ENCODE peak calls at places on chromosome 20, in seven cellular contexts. C, B, O, F, U, V and X are unnamed samples.

GRCh38 chr20:38125157-38126056 is 39.7 kb downstream of the TGM2 start:
- ATAC-seq in O (no peak), V (peak; percentile 18), C (peak; percentile 66), F (peak; percentile 90), B (peak; percentile 5), U (no peak), X (peak; percentile 37)

GRCh38 chr20:8547035-8547649 is 415.1 kb downstream of the PLCB1 start:
- ATAC-seq in V (peak; percentile 58), O (no peak), U (peak; percentile 41), B (no peak), C (no peak), F (no peak), X (no peak)

GRCh38 chr20:49484180-49485140 is 2.0 kb upstream of the KCNB1 start:
- ATAC-seq in C (peak; percentile 84), F (peak; percentile 91), U (peak; percentile 85), O (peak; percentile 94), B (peak; percentile 97), V (peak; percentile 73), X (peak; percentile 82)

GRCh38 chr20:38209054-38209675 is 44.1 kb upstream of the TGM2 start:
- ATAC-seq in O (no peak), V (peak; percentile 89), C (peak; percentile 21), F (no peak), U (peak; percentile 73), B (no peak), X (no peak)

GRCh38 chr20:59994697-59995122 is 36.5 kb downstream of the CDH26 start:
- ATAC-seq in C (no peak), V (peak; percentile 22), U (peak; percentile 58), B (no peak), F (no peak), O (no peak), X (peak; percentile 50)

GRCh38 chr20:54255157-54255556 is 47.3 kb downstream of the PFDN4 start:
- ATAC-seq in C (no peak), V (no peak), B (peak; percentile 35), U (no peak), F (no peak), O (no peak), X (no peak)

GRCh38 chr20:50227506-50227905 is 36.9 kb downstream of the CEBPB start:
- ATAC-seq in F (no peak), C (no peak), O (no peak), U (no peak), V (no peak), B (no peak), X (no peak)

GRCh38 chr20:40945754-40946451 is 82.7 kb upstream of the TOP1 start:
- ATAC-seq in F (peak; percentile 99), B (peak; percentile 97), C (no peak), U (peak; percentile 73), O (peak; percentile 78), V (peak; percentile 73), X (no peak)

GRCh38 chr20:2692036-2692885 is at the start of gene EBF4:
- ATAC-seq in B (peak; percentile 69), C (peak; percentile 76), F (peak; percentile 15), O (no peak), V (peak; percentile 21), U (peak; percentile 68), X (peak; percentile 84)

GRCh38 chr20:35151739-35152138 is 4.6 kb upstream of the EDEM2 start:
- ATAC-seq in F (no peak), B (no peak), O (no peak), U (peak; percentile 75), V (no peak), C (no peak), X (peak; percentile 73)

GRCh38 chr20:35146299-35146921 is 726 bp downstream of the EDEM2 start:
- ATAC-seq in U (peak; percentile 54), O (peak; percentile 34), B (peak; percentile 24), V (no peak), C (peak; percentile 15), F (peak; percentile 79), X (no peak)

GRCh38 chr20:35144694-35145093 is 2.4 kb downstream of the EDEM2 start:
- ATAC-seq in C (no peak), V (no peak), F (no peak), O (no peak), B (no peak), U (no peak), X (no peak)

GRCh38 chr20:35145141-35145564 is 2.0 kb downstream of the EDEM2 start:
- ATAC-seq in V (no peak), B (peak; percentile 44), C (no peak), O (peak; percentile 62), U (peak; percentile 51), F (peak; percentile 9), X (peak; percentile 51)

DNA sequence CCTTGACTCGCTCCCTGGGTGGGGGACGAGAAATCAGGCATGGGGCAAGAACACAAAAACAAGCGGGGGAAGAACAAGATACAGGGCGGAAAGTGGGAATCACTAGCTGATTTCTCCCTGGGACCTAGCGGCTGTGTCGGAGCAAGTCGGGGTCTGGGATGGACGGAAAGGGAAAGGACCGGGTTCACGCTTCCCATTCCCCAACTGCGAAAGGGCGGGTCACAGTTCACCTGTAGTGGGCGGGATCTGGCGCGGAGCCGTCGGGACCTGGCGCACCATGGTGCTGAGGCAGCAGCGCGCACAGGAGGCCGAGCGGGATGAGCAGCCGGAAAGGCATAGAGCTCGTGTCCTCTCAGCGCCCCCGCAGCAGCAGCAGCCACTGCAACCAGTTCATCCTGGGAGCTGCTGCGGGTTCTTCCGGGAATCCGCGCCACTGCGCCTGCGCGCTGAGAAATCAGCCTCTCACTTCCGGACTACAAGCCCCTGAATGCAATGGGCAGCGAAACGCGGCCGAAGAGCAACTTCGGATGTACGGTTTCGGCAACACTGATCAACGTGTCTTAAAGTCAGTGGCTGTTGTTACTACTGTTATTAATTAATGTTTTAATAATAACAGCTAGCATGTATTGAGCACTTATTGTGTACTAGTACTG is at the start of gene EDEM2:
- ATAC-seq in C (peak; percentile 93), B (peak; percentile 92), O (peak; percentile 91), V (peak; percentile 87), U (peak; percentile 96), F (peak; percentile 96), X (peak; percentile 90)
- TF ChIP-seq POLR2A in C (peak; percentile 58), B (no peak), O (peak; percentile 91), V (no peak), U (no peak), F (peak; percentile 83), X (peak; percentile 61)

GRCh38 chr20:25058051-25058796 is at the start of gene ACSS1:
- ATAC-seq in B (peak; percentile 52), O (peak; percentile 79), V (peak; percentile 53), C (peak; percentile 45), F (peak; percentile 7), U (peak; percentile 66), X (peak; percentile 58)
- TF ChIP-seq POLR2A in B (no peak), O (peak; percentile 83), V (no peak), C (peak; percentile 2), F (no peak), U (no peak), X (peak; percentile 47)

GRCh38 chr20:1322511-1323245 is 6.3 kb downstream of the SDCBP2 start:
- ATAC-seq in O (no peak), V (no peak), C (no peak), F (no peak), B (peak; percentile 60), U (no peak), X (no peak)
- TF ChIP-seq POLR2A in O (no peak), V (no peak), C (no peak), F (no peak), B (peak; percentile 78), U (no peak), X (no peak)

DNA sequence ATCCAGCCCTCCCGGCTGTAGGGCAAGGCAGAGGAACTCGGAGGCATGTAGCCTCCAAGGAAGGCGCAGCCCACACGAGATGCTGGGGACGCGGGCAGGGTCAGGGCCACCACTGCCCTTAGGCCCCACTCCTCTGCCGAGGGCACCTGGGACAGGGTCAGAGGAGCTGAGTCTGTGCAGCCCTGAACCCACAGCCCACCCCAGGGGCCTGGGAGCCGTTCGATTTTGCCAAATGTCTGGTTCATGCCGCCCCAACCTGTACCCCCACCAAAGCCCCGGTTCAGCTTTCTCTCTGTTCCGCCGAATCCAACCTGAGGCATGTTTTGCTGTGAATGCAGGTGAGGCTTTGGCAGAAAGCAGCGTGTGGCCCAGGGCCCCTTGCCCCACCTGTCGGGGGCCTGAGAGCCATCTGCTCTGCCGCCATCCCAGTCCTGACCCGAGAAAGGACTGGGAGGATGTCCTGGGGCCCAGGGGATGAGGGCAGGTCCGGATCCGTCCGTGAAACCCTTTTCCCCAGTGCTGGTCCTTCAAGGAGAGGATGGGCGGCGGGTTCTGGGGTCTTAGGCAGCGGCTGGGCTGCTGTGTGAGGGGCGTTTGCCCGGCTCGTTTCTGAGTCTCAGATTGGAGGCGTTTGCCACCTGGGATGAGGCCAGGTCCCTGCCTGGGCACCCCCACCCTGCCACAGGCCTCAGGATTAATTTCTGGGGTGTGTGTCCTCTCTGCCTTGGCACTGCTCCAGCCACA is 79.3 kb upstream of the GATA5 start:
- ATAC-seq in F (no peak), V (no peak), O (no peak), C (no peak), U (no peak), B (no peak), X (no peak)
- TF ChIP-seq POLR2A in F (no peak), V (no peak), O (no peak), C (no peak), U (no peak), B (no peak), X (no peak)

DNA sequence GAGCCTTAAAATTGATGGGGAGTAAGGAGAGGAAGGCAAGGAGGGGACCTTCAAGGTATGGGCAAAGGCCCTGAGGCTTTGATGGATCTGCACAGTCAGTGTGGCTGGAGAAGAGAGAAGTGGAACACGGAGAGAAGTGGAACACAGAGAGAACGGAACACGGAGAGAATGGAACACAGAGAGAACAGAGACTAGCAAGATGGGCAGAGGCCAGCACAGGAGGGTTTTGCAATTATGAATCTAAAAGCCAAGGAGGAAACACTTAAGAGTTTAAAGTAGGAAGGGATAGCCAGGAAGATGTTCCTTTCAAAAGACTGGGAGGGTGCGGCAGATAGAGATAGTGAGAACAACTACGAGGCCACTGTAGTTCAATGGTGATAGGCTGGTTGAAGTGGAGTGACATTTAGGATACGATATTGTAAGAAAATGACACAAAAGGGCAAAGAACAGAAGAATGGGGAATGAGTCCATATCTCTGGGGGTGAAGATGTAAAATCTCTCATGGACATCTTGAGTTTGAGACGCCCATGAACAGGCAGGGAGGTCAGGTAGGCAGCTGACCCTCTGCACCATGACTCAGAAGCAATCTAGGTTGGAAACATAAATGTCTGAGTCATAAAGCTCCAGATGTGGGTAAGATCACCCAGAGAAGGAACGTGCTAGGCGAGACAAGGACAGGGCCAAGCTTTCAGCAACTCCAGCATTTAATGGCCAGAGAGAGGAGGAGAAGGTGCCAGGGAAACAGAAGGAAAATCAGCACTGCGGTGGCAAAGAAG is 25.4 kb downstream of the ZMYND8 start:
- ATAC-seq in U (peak; percentile 38), B (peak; percentile 59), O (peak; percentile 37), F (no peak), V (no peak), C (no peak), X (no peak)
- TF ChIP-seq POLR2A in U (no peak), B (no peak), O (no peak), F (no peak), V (no peak), C (no peak), X (no peak)

GRCh38 chr20:63657937-63658748 is at the start of gene RTEL1:
- ATAC-seq in C (peak; percentile 93), B (peak; percentile 96), O (peak; percentile 98), F (peak; percentile 93), U (peak; percentile 98), V (peak; percentile 91), X (peak; percentile 95)
- TF ChIP-seq POLR2A in C (no peak), B (no peak), O (no peak), F (peak; percentile 74), U (no peak), V (no peak), X (peak; percentile 32)

GRCh38 chr20:1368448-1369199 is 24.2 kb downstream of the FKBP1A start:
- ATAC-seq in V (no peak), O (no peak), B (peak; percentile 73), C (no peak), F (no peak), U (no peak), X (no peak)
- TF ChIP-seq POLR2A in V (no peak), O (no peak), B (no peak), C (no peak), F (no peak), U (no peak), X (no peak)

GRCh38 chr20:33554914-33555420 is 65.1 kb downstream of the CBFA2T2 start:
- ATAC-seq in B (peak; percentile 98), C (peak; percentile 98), V (peak; percentile 60), O (peak; percentile 100), F (peak; percentile 96), U (peak; percentile 66), X (peak; percentile 93)
- TF ChIP-seq POLR2A in B (peak; percentile 54), C (no peak), V (no peak), O (peak; percentile 55), F (peak; percentile 62), U (no peak), X (no peak)